ENCODE peak calls at places on chromosomes 11 and 22, in seven cellular contexts. X is small intestine; H is endothelial cell of umbilical vein; C is T-helper 1 cell; S is KBM-7; B is stimulated activated CD4-positive, alpha-beta T cell treated with anti-CD3 and anti-CD28 coated beads, Interleukin-15, amount 100 ng/mL, for 48 hours; Z is neural crest cell. T is an unnamed sample.
A peak's percentile ranks its signal among the peaks of the same experiment; 100 is the strongest.

GRCh38 chr11:33891714-33892327 is at the start of gene LMO2:
- DNase-seq in B (no peak), S (peak; percentile 89), Z (no peak), X (no peak), C (no peak), H (no peak), T (no peak)

GRCh38 chr11:19160839-19161238 is 40.9 kb downstream of the CSRP3 start:
- DNase-seq in Z (no peak), B (no peak), S (no peak), C (no peak), X (no peak), H (peak; percentile 16), T (no peak)

GRCh38 chr11:42043312-42043711 is 583.9 kb upstream of the LRRC4C start:
- DNase-seq in B (no peak), S (no peak), H (peak; percentile 58), Z (no peak), X (no peak), C (no peak), T (no peak)

GRCh38 chr11:72747456-72747855 is 4.8 kb downstream of the ARAP1 start:
- DNase-seq in H (no peak), C (no peak), Z (no peak), B (no peak), S (no peak), X (no peak), T (no peak)

GRCh38 chr11:92276773-92277172 is 52.2 kb downstream of the FAT3 start:
- DNase-seq in S (no peak), H (peak; percentile 4), X (no peak), C (no peak), Z (no peak), B (no peak), T (no peak)

GRCh38 chr11:132100583-132100982 is 730.2 kb downstream of the NTM start:
- DNase-seq in Z (no peak), S (no peak), X (no peak), B (no peak), C (no peak), H (no peak), T (no peak)

GRCh38 chr22:45006873-45007246 is 2.9 kb downstream of the PHF21B start:
- DNase-seq in S (no peak), H (no peak), C (no peak), Z (peak; percentile 73), B (no peak), X (no peak), T (no peak)

GRCh38 chr11:58927393-58928081 is 11.8 kb upstream of the GLYATL1 start:
- DNase-seq in B (no peak), Z (peak; percentile 67), X (peak; percentile 40), H (no peak), S (no peak), C (no peak), T (no peak)

GRCh38 chr11:73195191-73196007 is 22.7 kb upstream of the P2RY2 start:
- DNase-seq in Z (no peak), X (peak; percentile 80), C (no peak), B (no peak), S (no peak), H (no peak), T (no peak)

GRCh38 chr11:92311616-92312449 is 87.2 kb downstream of the FAT3 start:
- DNase-seq in C (no peak), X (no peak), S (no peak), B (no peak), Z (no peak), H (no peak), T (no peak)

GRCh38 chr11:57072640-57073039 is 83.9 kb downstream of the OR5AK2 start:
- DNase-seq in C (no peak), X (no peak), H (peak; percentile 92), B (no peak), S (no peak), Z (no peak), T (peak; percentile 9)

GRCh38 chr11:70159612-70160570 is 43.2 kb upstream of the FADD start:
- DNase-seq in X (peak; percentile 39), S (no peak), Z (no peak), H (peak; percentile 23), C (no peak), B (no peak), T (peak; percentile 90)

GRCh38 chr11:123404626-123405025 is 25.4 kb upstream of the GRAMD1B start:
- DNase-seq in X (no peak), S (peak; percentile 28), Z (no peak), B (no peak), H (peak; percentile 27), C (no peak), T (no peak)

GRCh38 chr11:108035690-108036089 is 27.0 kb downstream of the CUL5 start:
- DNase-seq in X (no peak), H (no peak), Z (no peak), C (no peak), B (no peak), S (no peak), T (no peak)

GRCh38 chr22:27413702-27414101 is 387.9 kb downstream of the MN1 start:
- DNase-seq in B (no peak), C (no peak), Z (no peak), S (no peak), X (no peak), H (no peak), T (no peak)

GRCh38 chr22:21593406-21594232 is 26.1 kb downstream of the UBE2L3 start:
- DNase-seq in S (no peak), H (no peak), Z (peak; percentile 11), C (no peak), X (peak; percentile 22), B (no peak), T (no peak)

GRCh38 chr11:299951-300735 is 817 bp upstream of the IFITM5 start:
- DNase-seq in Z (no peak), H (no peak), S (no peak), B (no peak), X (no peak), C (no peak), T (no peak)

GRCh38 chr11:10208045-10208674 is 85.9 kb downstream of the SBF2 start:
- DNase-seq in Z (no peak), X (peak; percentile 48), B (no peak), H (peak; percentile 73), C (peak; percentile 37), S (peak; percentile 77), T (peak; percentile 60)

GRCh38 chr11:15146271-15147003 is 31.7 kb downstream of the INSC start:
- DNase-seq in Z (no peak), X (no peak), S (no peak), H (no peak), B (no peak), C (no peak), T (no peak)

GRCh38 chr22:39215430-39216142 is 29.2 kb downstream of the PDGFB start:
- DNase-seq in B (no peak), Z (no peak), H (no peak), S (peak; percentile 36), X (no peak), C (no peak), T (no peak)

GRCh38 chr11:62553839-62554361 is 7.3 kb upstream of the AHNAK start:
- DNase-seq in S (no peak), C (no peak), B (no peak), X (peak; percentile 87), H (no peak), Z (no peak), T (no peak)

GRCh38 chr11:119859684-119860083 is 130.7 kb upstream of the NECTIN1 start:
- DNase-seq in S (no peak), X (no peak), Z (no peak), B (no peak), H (no peak), C (no peak), T (no peak)

GRCh38 chr11:121367434-121367833 is 74.9 kb downstream of the SC5D start:
- DNase-seq in S (peak; percentile 48), H (no peak), B (no peak), X (peak; percentile 61), Z (no peak), C (peak; percentile 70), T (peak; percentile 27)

GRCh38 chr11:18013790-18014507 is 1.1 kb upstream of the SERGEF start:
- DNase-seq in C (peak; percentile 3), B (no peak), X (no peak), Z (peak; percentile 3), S (no peak), H (peak; percentile 12), T (no peak)

GRCh38 chr11:96317576-96317975 is 25.4 kb downstream of the MAML2 start:
- DNase-seq in H (no peak), X (no peak), C (no peak), B (no peak), S (no peak), Z (no peak), T (no peak)

GRCh38 chr22:39364646-39365405 is 15.0 kb downstream of the SYNGR1 start:
- DNase-seq in H (no peak), S (no peak), C (no peak), X (no peak), Z (no peak), B (no peak), T (no peak)

GRCh38 chr22:27130949-27131745 is 473.8 kb downstream of the MIAT start:
- DNase-seq in C (no peak), Z (no peak), S (no peak), H (peak; percentile 47), B (no peak), X (no peak), T (no peak)